ENCODE peak calls at places on chromosome 13, in ten cellular contexts. U is bronchial epithelial cell; K is T-helper 17 cell; Q is ACHN; X is M059J; P is prostate gland; O is stimulated activated CD8-positive, alpha-beta memory T cell treated with anti-CD3 and anti-CD28 coated beads, Interleukin-15, amount 100 ng/mL, for 4 hours; M is cardiac muscle cell; Z is CD8-positive, alpha-beta T cell; G is A673. V is an unnamed sample.

GRCh38 chr13:34864650-34865049 is 77.4 kb upstream of the NBEA start:
- DNase-seq in U (no peak), K (no peak), Q (no peak), X (peak; percentile 50), P (no peak), O (no peak), M (no peak), Z (no peak), G (no peak), V (no peak)

GRCh38 chr13:92390217-92390616 is 836.4 kb upstream of the GPC6 start:
- DNase-seq in U (no peak), K (no peak), Q (no peak), X (peak; percentile 0), P (no peak), O (no peak), M (no peak), Z (no peak), G (no peak), V (no peak)

GRCh38 chr13:99196466-99197256 is 4.0 kb upstream of the UBAC2 start:
- DNase-seq in U (peak; percentile 85), K (no peak), Q (no peak), X (peak; percentile 20), P (no peak), O (no peak), M (no peak), Z (no peak), G (no peak), V (no peak)

GRCh38 chr13:109135018-109135417 is 505.6 kb downstream of the MYO16 start:
- DNase-seq in U (no peak), K (no peak), Q (no peak), X (no peak), P (no peak), O (no peak), M (no peak), Z (no peak), G (no peak), V (no peak)

GRCh38 chr13:50410921-50411712 is 395.9 kb downstream of the KCNRG start:
- DNase-seq in U (peak; percentile 89), K (no peak), Q (peak; percentile 81), X (peak; percentile 98), P (no peak), O (no peak), M (peak; percentile 81), Z (no peak), G (peak; percentile 31), V (no peak)

GRCh38 chr13:108326318-108326717 is 56.8 kb downstream of the TNFSF13B start:
- DNase-seq in U (no peak), K (no peak), Q (no peak), X (no peak), P (no peak), O (no peak), M (peak; percentile 2), Z (no peak), G (peak; percentile 21), V (no peak)

GRCh38 chr13:23790591-23791170 is 98.5 kb downstream of the MIPEP start:
- DNase-seq in U (no peak), K (no peak), Q (no peak), X (peak; percentile 51), P (no peak), O (no peak), M (peak; percentile 92), Z (no peak), G (no peak), V (no peak)

GRCh38 chr13:20390526-20391175 is 135.0 kb downstream of the CRYL1 start:
- DNase-seq in U (no peak), K (no peak), Q (no peak), X (no peak), P (no peak), O (no peak), M (peak; percentile 30), Z (no peak), G (no peak), V (no peak)

GRCh38 chr13:85406269-85406975 is 392.8 kb downstream of the SLITRK6 start:
- DNase-seq in U (no peak), K (no peak), Q (no peak), X (no peak), P (no peak), O (no peak), M (no peak), Z (no peak), G (no peak), V (no peak)

GRCh38 chr13:108213946-108214345 is 1.4 kb downstream of the LIG4 start:
- DNase-seq in U (peak; percentile 89), K (no peak), Q (no peak), X (peak; percentile 52), P (no peak), O (no peak), M (no peak), Z (no peak), G (no peak), V (no peak)

GRCh38 chr13:83009987-83010386 is 872.3 kb downstream of the SLITRK1 start:
- DNase-seq in U (no peak), K (no peak), Q (no peak), X (no peak), P (no peak), O (no peak), M (no peak), Z (no peak), G (no peak), V (no peak)

GRCh38 chr13:44243198-44243852 is 130.3 kb upstream of the SERP2 start:
- DNase-seq in U (peak; percentile 38), K (no peak), Q (peak; percentile 14), X (peak; percentile 92), P (no peak), O (no peak), M (peak; percentile 77), Z (peak; percentile 18), G (peak; percentile 26), V (no peak)

GRCh38 chr13:79791471-79792042 is 310.6 kb downstream of the NDFIP2 start:
- DNase-seq in U (no peak), K (no peak), Q (no peak), X (no peak), P (no peak), O (no peak), M (no peak), Z (no peak), G (no peak), V (no peak)

V was measured in T follicular helper cell.